ENCODE peak calls at places on chromosomes 2 and 18, in four cellular contexts. One of them, this sample, is unnamed.

GRCh38 chr2:53632126-53632460 is 135.5 kb upstream of the CHAC2 start:
- DNase-seq in uterus: no peak
- DNase-seq in CD4-positive, CD25-positive, alpha-beta regulatory T cell: no peak
- DNase-seq in fibroblast of lung: no peak
- DNase-seq in this sample: no peak

GRCh38 chr2:102114290-102114721 is 28.2 kb upstream of the IL1R1 start:
- DNase-seq in CD4-positive, CD25-positive, alpha-beta regulatory T cell: no peak
- DNase-seq in uterus: no peak
- DNase-seq in fibroblast of lung: peak; percentile 74
- DNase-seq in this sample: no peak

GRCh38 chr18:49274188-49274714 is 186.2 kb downstream of the DYM start:
- DNase-seq in CD4-positive, CD25-positive, alpha-beta regulatory T cell: no peak
- DNase-seq in fibroblast of lung: peak; percentile 78
- DNase-seq in uterus: no peak
- DNase-seq in this sample: no peak

GRCh38 chr18:12656671-12657047 is 1.2 kb downstream of the SPIRE1 start:
- DNase-seq in fibroblast of lung: peak; percentile 48
- DNase-seq in CD4-positive, CD25-positive, alpha-beta regulatory T cell: no peak
- DNase-seq in uterus: no peak
- DNase-seq in this sample: no peak

GRCh38 chr2:236744316-236745105 is 174.9 kb downstream of the ACKR3 start:
- DNase-seq in uterus: no peak
- DNase-seq in CD4-positive, CD25-positive, alpha-beta regulatory T cell: no peak
- DNase-seq in fibroblast of lung: peak; percentile 94
- DNase-seq in this sample: peak; percentile 38

GRCh38 chr18:22601481-22601880 is 183.8 kb upstream of the CTAGE1 start:
- DNase-seq in fibroblast of lung: no peak
- DNase-seq in CD4-positive, CD25-positive, alpha-beta regulatory T cell: no peak
- DNase-seq in uterus: no peak
- DNase-seq in this sample: no peak

GRCh38 chr2:74290466-74291216 is 52.6 kb downstream of the SLC4A5 start:
- DNase-seq in fibroblast of lung: no peak
- DNase-seq in uterus: no peak
- DNase-seq in CD4-positive, CD25-positive, alpha-beta regulatory T cell: peak; percentile 88
- DNase-seq in this sample: no peak

GRCh38 chr18:74234326-74235171 is 57.2 kb downstream of the CYB5A start:
- DNase-seq in fibroblast of lung: peak; percentile 89
- DNase-seq in uterus: peak; percentile 71
- DNase-seq in CD4-positive, CD25-positive, alpha-beta regulatory T cell: no peak
- DNase-seq in this sample: peak; percentile 72

GRCh38 chr2:18907508-18907907 is 318.1 kb upstream of the NT5C1B start:
- DNase-seq in uterus: no peak
- DNase-seq in CD4-positive, CD25-positive, alpha-beta regulatory T cell: no peak
- DNase-seq in fibroblast of lung: no peak
- DNase-seq in this sample: no peak

GRCh38 chr2:55431982-55432627 is 12.4 kb upstream of the CCDC88A start:
- DNase-seq in uterus: no peak
- DNase-seq in fibroblast of lung: peak; percentile 75
- DNase-seq in CD4-positive, CD25-positive, alpha-beta regulatory T cell: peak; percentile 63
- DNase-seq in this sample: no peak

GRCh38 chr2:190882327-190882766 is 1.7 kb downstream of the GLS start:
- DNase-seq in fibroblast of lung: no peak
- DNase-seq in uterus: no peak
- DNase-seq in CD4-positive, CD25-positive, alpha-beta regulatory T cell: no peak
- DNase-seq in this sample: no peak

GRCh38 chr2:23529659-23530058 is 144.7 kb downstream of the KLHL29 start:
- DNase-seq in CD4-positive, CD25-positive, alpha-beta regulatory T cell: no peak
- DNase-seq in uterus: no peak
- DNase-seq in fibroblast of lung: no peak
- DNase-seq in this sample: no peak

GRCh38 chr2:12688156-12688555 is 28.6 kb upstream of the TRIB2 start:
- DNase-seq in fibroblast of lung: no peak
- DNase-seq in uterus: no peak
- DNase-seq in CD4-positive, CD25-positive, alpha-beta regulatory T cell: no peak
- DNase-seq in this sample: no peak

GRCh38 chr2:46309052-46309953 is 12.1 kb downstream of the EPAS1 start:
- DNase-seq in CD4-positive, CD25-positive, alpha-beta regulatory T cell: no peak
- DNase-seq in uterus: no peak
- DNase-seq in fibroblast of lung: no peak
- DNase-seq in this sample: no peak

GRCh38 chr2:19911799-19912509 is 10.2 kb upstream of the TTC32 start:
- DNase-seq in fibroblast of lung: peak; percentile 91
- DNase-seq in uterus: no peak
- DNase-seq in CD4-positive, CD25-positive, alpha-beta regulatory T cell: no peak
- DNase-seq in this sample: no peak

GRCh38 chr2:25123682-25124081 is 44.7 kb downstream of the POMC start:
- DNase-seq in CD4-positive, CD25-positive, alpha-beta regulatory T cell: no peak
- DNase-seq in uterus: no peak
- DNase-seq in fibroblast of lung: no peak
- DNase-seq in this sample: no peak

GRCh38 chr2:68832161-68832869 is 38.9 kb downstream of the BMP10 start:
- DNase-seq in CD4-positive, CD25-positive, alpha-beta regulatory T cell: peak; percentile 27
- DNase-seq in fibroblast of lung: peak; percentile 67
- DNase-seq in uterus: peak; percentile 84
- DNase-seq in this sample: peak; percentile 86

GRCh38 chr2:30688956-30689401 is 118.3 kb downstream of the CAPN13 start:
- DNase-seq in fibroblast of lung: no peak
- DNase-seq in CD4-positive, CD25-positive, alpha-beta regulatory T cell: no peak
- DNase-seq in uterus: no peak
- DNase-seq in this sample: peak; percentile 58

GRCh38 chr2:204842731-204843490 is 297.6 kb downstream of the PARD3B start:
- DNase-seq in CD4-positive, CD25-positive, alpha-beta regulatory T cell: peak; percentile 42
- DNase-seq in fibroblast of lung: peak; percentile 92
- DNase-seq in uterus: peak; percentile 47
- DNase-seq in this sample: peak; percentile 71

GRCh38 chr18:73520229-73520628 is 627.4 kb downstream of the FBXO15 start:
- DNase-seq in fibroblast of lung: peak; percentile 6
- DNase-seq in uterus: no peak
- DNase-seq in CD4-positive, CD25-positive, alpha-beta regulatory T cell: no peak
- DNase-seq in this sample: no peak

GRCh38 chr18:61575419-61575818 is 242.2 kb downstream of the CDH20 start:
- DNase-seq in fibroblast of lung: no peak
- DNase-seq in uterus: no peak
- DNase-seq in CD4-positive, CD25-positive, alpha-beta regulatory T cell: no peak
- DNase-seq in this sample: no peak

GRCh38 chr2:135960598-135961551 is 24.6 kb downstream of the DARS1 start:
- DNase-seq in fibroblast of lung: peak; percentile 88
- DNase-seq in uterus: no peak
- DNase-seq in CD4-positive, CD25-positive, alpha-beta regulatory T cell: peak; percentile 72
- DNase-seq in this sample: no peak

GRCh38 chr2:168912466-168913170 is 11.5 kb downstream of the G6PC2 start:
- DNase-seq in uterus: no peak
- DNase-seq in CD4-positive, CD25-positive, alpha-beta regulatory T cell: no peak
- DNase-seq in fibroblast of lung: peak; percentile 19
- DNase-seq in this sample: no peak

GRCh38 chr18:56565596-56566355 is 72.6 kb downstream of the TXNL1 start:
- DNase-seq in fibroblast of lung: peak; percentile 89
- DNase-seq in uterus: peak; percentile 34
- DNase-seq in CD4-positive, CD25-positive, alpha-beta regulatory T cell: no peak
- DNase-seq in this sample: no peak

GRCh38 chr2:199302851-199303250 is 154.9 kb downstream of the SATB2 start:
- DNase-seq in CD4-positive, CD25-positive, alpha-beta regulatory T cell: no peak
- DNase-seq in uterus: no peak
- DNase-seq in fibroblast of lung: no peak
- DNase-seq in this sample: no peak

GRCh38 chr18:68734311-68734710 is 19.4 kb upstream of the TMX3 start:
- DNase-seq in CD4-positive, CD25-positive, alpha-beta regulatory T cell: no peak
- DNase-seq in uterus: no peak
- DNase-seq in fibroblast of lung: peak; percentile 28
- DNase-seq in this sample: no peak

GRCh38 chr2:15591373-15591691 is 336 bp upstream of the DDX1 start:
- DNase-seq in uterus: no peak
- DNase-seq in fibroblast of lung: no peak
- DNase-seq in CD4-positive, CD25-positive, alpha-beta regulatory T cell: no peak
- DNase-seq in this sample: no peak

GRCh38 chr2:224887159-224887558 is 155.1 kb downstream of the DOCK10 start:
- DNase-seq in uterus: no peak
- DNase-seq in CD4-positive, CD25-positive, alpha-beta regulatory T cell: peak; percentile 19
- DNase-seq in fibroblast of lung: peak; percentile 74
- DNase-seq in this sample: no peak

GRCh38 chr18:40357536-40357935 is 1597.5 kb upstream of the PIK3C3 start:
- DNase-seq in uterus: no peak
- DNase-seq in CD4-positive, CD25-positive, alpha-beta regulatory T cell: no peak
- DNase-seq in fibroblast of lung: no peak
- DNase-seq in this sample: no peak

GRCh38 chr18:76487782-76488181 is 7.3 kb downstream of the ZNF516 start:
- DNase-seq in uterus: no peak
- DNase-seq in CD4-positive, CD25-positive, alpha-beta regulatory T cell: no peak
- DNase-seq in fibroblast of lung: no peak
- DNase-seq in this sample: no peak

GRCh38 chr2:6186332-6187100 is 494.3 kb downstream of the SOX11 start:
- DNase-seq in uterus: no peak
- DNase-seq in CD4-positive, CD25-positive, alpha-beta regulatory T cell: no peak
- DNase-seq in fibroblast of lung: peak; percentile 92
- DNase-seq in this sample: no peak

GRCh38 chr2:241842620-241843211 is 16.0 kb downstream of the PDCD1 start:
- DNase-seq in fibroblast of lung: no peak
- DNase-seq in uterus: no peak
- DNase-seq in CD4-positive, CD25-positive, alpha-beta regulatory T cell: peak; percentile 39
- DNase-seq in this sample: peak; percentile 84

GRCh38 chr2:14530506-14530905 is 102.0 kb upstream of the LRATD1 start:
- DNase-seq in fibroblast of lung: peak; percentile 38
- DNase-seq in CD4-positive, CD25-positive, alpha-beta regulatory T cell: no peak
- DNase-seq in uterus: no peak
- DNase-seq in this sample: no peak

GRCh38 chr18:67010916-67011315 is 407.0 kb upstream of the CDH19 start:
- DNase-seq in uterus: no peak
- DNase-seq in fibroblast of lung: no peak
- DNase-seq in CD4-positive, CD25-positive, alpha-beta regulatory T cell: no peak
- DNase-seq in this sample: no peak

GRCh38 chr2:9791711-9792110 is 51.6 kb upstream of the TAF1B start:
- DNase-seq in uterus: no peak
- DNase-seq in CD4-positive, CD25-positive, alpha-beta regulatory T cell: no peak
- DNase-seq in fibroblast of lung: no peak
- DNase-seq in this sample: no peak

GRCh38 chr2:171327043-171327496 is 106.7 kb downstream of the METTL8 start:
- DNase-seq in uterus: no peak
- DNase-seq in CD4-positive, CD25-positive, alpha-beta regulatory T cell: no peak
- DNase-seq in fibroblast of lung: peak; percentile 46
- DNase-seq in this sample: no peak

GRCh38 chr2:108492364-108492763 is 41.9 kb upstream of the LIMS1 start:
- DNase-seq in fibroblast of lung: peak; percentile 95
- DNase-seq in CD4-positive, CD25-positive, alpha-beta regulatory T cell: no peak
- DNase-seq in uterus: no peak
- DNase-seq in this sample: no peak

GRCh38 chr2:220708366-220708765 is 863.7 kb downstream of the EPHA4 start:
- DNase-seq in fibroblast of lung: no peak
- DNase-seq in CD4-positive, CD25-positive, alpha-beta regulatory T cell: no peak
- DNase-seq in uterus: no peak
- DNase-seq in this sample: no peak

GRCh38 chr2:124625561-124625960 is 600.5 kb downstream of the CNTNAP5 start:
- DNase-seq in CD4-positive, CD25-positive, alpha-beta regulatory T cell: no peak
- DNase-seq in fibroblast of lung: no peak
- DNase-seq in uterus: no peak
- DNase-seq in this sample: no peak

GRCh38 chr2:237885931-237886701 is 26.7 kb downstream of the RAMP1 start:
- DNase-seq in uterus: peak; percentile 97
- DNase-seq in fibroblast of lung: peak; percentile 50
- DNase-seq in CD4-positive, CD25-positive, alpha-beta regulatory T cell: no peak
- DNase-seq in this sample: peak; percentile 79

DNA sequence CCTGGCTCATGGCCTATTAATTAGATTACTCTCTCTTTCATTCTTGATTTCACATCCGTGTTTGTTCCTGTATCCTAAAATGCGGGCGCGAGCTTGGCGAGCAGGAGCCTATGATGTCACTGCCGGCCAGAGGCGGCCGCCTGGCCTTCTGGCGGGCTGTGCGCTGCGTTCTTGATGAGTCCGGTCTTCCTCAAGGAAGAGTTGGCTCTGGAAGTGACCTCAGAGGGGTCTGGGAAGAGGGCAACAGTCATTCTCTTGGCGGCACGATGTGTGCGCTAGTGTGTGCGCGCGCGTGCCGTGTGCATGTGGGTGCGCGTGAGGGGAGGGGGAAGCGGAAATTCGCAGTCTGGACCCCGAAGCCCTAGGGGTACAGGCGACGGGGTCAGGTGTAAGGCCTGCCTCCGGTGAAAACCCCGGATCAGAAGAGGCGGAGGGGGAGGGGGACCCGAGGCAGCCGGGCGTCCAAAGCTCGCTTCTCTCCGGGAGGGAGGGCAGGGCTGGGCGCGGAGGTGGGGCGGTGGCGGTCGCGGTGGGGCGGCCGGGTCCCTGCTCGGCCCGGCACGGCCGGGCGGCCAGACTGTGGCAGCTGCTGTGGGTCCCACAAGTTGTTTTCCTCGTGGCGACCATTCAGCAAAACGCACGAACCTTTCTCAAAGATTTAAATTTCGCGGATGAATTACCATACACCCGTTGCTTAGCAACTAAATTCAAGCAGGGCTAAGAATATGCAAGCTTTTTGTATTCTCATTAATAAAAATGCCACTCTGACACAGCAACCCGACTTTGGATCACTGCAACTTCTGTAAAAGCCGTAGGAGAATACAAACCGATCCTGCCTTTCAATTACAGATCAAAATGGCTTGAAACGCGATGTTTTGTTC is 8.4 kb downstream of the POU3F3 start:
- DNase-seq in CD4-positive, CD25-positive, alpha-beta regulatory T cell: no peak
- DNase-seq in uterus: no peak
- DNase-seq in fibroblast of lung: no peak
- DNase-seq in this sample: no peak
- H3K4me1 ChIP-seq in CD4-positive, CD25-positive, alpha-beta regulatory T cell: no peaks in the 10 kb centered on the region
- H3K4me1 ChIP-seq in uterus: peaks cover 6% of the 10 kb centered on the region
- H3K4me1 ChIP-seq in fibroblast of lung: no peaks in the 10 kb centered on the region
- H3K4me1 ChIP-seq in this sample: no peaks in the 10 kb centered on the region

GRCh38 chr2:233353101-233353768 is 1.1 kb upstream of the DGKD start:
- DNase-seq in uterus: no peak
- DNase-seq in CD4-positive, CD25-positive, alpha-beta regulatory T cell: no peak
- DNase-seq in fibroblast of lung: no peak
- DNase-seq in this sample: no peak
- H3K4me1 ChIP-seq in uterus: peaks cover 7% of the 10 kb centered on the region
- H3K4me1 ChIP-seq in CD4-positive, CD25-positive, alpha-beta regulatory T cell: peaks cover 42% of the 10 kb centered on the region
- H3K4me1 ChIP-seq in fibroblast of lung: no peaks in the 10 kb centered on the region
- H3K4me1 ChIP-seq in this sample: peaks cover 22% of the 10 kb centered on the region

GRCh38 chr2:98701230-98701629 is 29.7 kb downstream of the MGAT4A start:
- DNase-seq in uterus: no peak
- DNase-seq in fibroblast of lung: peak; percentile 26
- DNase-seq in CD4-positive, CD25-positive, alpha-beta regulatory T cell: no peak
- DNase-seq in this sample: no peak
- H3K4me1 ChIP-seq in uterus: peaks cover 3% of the 10 kb centered on the region
- H3K4me1 ChIP-seq in fibroblast of lung: no peaks in the 10 kb centered on the region
- H3K4me1 ChIP-seq in CD4-positive, CD25-positive, alpha-beta regulatory T cell: peaks cover 16% of the 10 kb centered on the region
- H3K4me1 ChIP-seq in this sample: no peaks in the 10 kb centered on the region

DNA sequence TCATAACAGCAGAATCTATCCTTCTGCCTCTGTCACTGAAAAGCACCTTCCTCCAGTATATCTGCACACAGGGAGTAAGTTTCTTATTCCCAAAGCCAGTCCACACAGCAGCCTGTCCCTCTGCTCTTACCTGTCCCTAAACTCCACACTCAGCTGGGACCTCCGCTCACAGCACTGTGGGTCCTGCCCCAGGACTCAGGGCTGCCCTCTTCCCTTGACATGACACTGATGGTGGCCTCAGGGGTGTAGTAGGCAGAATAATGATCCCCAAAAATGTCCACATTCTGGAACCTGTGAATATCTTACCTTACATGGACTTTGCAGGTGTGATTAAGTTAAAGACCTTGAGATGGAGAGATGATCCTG is 39.7 kb upstream of the EML4 start:
- DNase-seq in fibroblast of lung: no peak
- DNase-seq in uterus: no peak
- DNase-seq in CD4-positive, CD25-positive, alpha-beta regulatory T cell: no peak
- DNase-seq in this sample: no peak
- H3K4me1 ChIP-seq in fibroblast of lung: peaks cover 38% of the 10 kb centered on the region
- H3K4me1 ChIP-seq in uterus: no peaks in the 10 kb centered on the region
- H3K4me1 ChIP-seq in CD4-positive, CD25-positive, alpha-beta regulatory T cell: peaks cover 98% of the 10 kb centered on the region
- H3K4me1 ChIP-seq in this sample: no peaks in the 10 kb centered on the region

This sample was measured in right atrium auricular region.